ENCODE peak calls at places on chromosomes 4 and X, in ten cellular contexts. One of them, this sample, is unnamed.

GRCh38 chr4:27154706-27155105 is 294.1 kb downstream of the STIM2 start:
- DNase-seq in glutamatergic neuron: no peak
- DNase-seq in NCI-H460: no peak
- DNase-seq in HFFc6: peak
- DNase-seq in CD4-positive, alpha-beta T cell: no peak
- DNase-seq in D341Med: no peak
- DNase-seq in left ventricle myocardium inferior: no peak
- DNase-seq in A549: no peak
- DNase-seq in kidney tubule cell: peak
- DNase-seq in left cardiac atrium: no peak
- DNase-seq in this sample: peak

GRCh38 chrX:148380107-148380506 is 120.3 kb upstream of the AFF2 start:
- DNase-seq in left cardiac atrium: no peak
- DNase-seq in HFFc6: no peak
- DNase-seq in CD4-positive, alpha-beta T cell: no peak
- DNase-seq in left ventricle myocardium inferior: no peak
- DNase-seq in A549: no peak
- DNase-seq in D341Med: no peak
- DNase-seq in glutamatergic neuron: no peak
- DNase-seq in kidney tubule cell: no peak
- DNase-seq in NCI-H460: no peak
- DNase-seq in this sample: no peak

GRCh38 chr4:39037491-39037825 is 5.2 kb upstream of the TMEM156 start:
- DNase-seq in left cardiac atrium: no peak
- DNase-seq in left ventricle myocardium inferior: no peak
- DNase-seq in NCI-H460: no peak
- DNase-seq in A549: peak
- DNase-seq in D341Med: no peak
- DNase-seq in kidney tubule cell: peak
- DNase-seq in glutamatergic neuron: no peak
- DNase-seq in HFFc6: no peak
- DNase-seq in CD4-positive, alpha-beta T cell: no peak
- DNase-seq in this sample: peak

GRCh38 chr4:138275946-138276621 is 33.9 kb upstream of the SLC7A11 start:
- DNase-seq in A549: peak
- DNase-seq in CD4-positive, alpha-beta T cell: no peak
- DNase-seq in glutamatergic neuron: no peak
- DNase-seq in kidney tubule cell: peak
- DNase-seq in HFFc6: peak
- DNase-seq in left cardiac atrium: no peak
- DNase-seq in left ventricle myocardium inferior: no peak
- DNase-seq in NCI-H460: no peak
- DNase-seq in D341Med: no peak
- DNase-seq in this sample: peak

GRCh38 chr4:82891728-82892466 is 944 bp upstream of the SEC31A start:
- DNase-seq in D341Med: no peak
- DNase-seq in left ventricle myocardium inferior: no peak
- DNase-seq in left cardiac atrium: no peak
- DNase-seq in CD4-positive, alpha-beta T cell: no peak
- DNase-seq in kidney tubule cell: no peak
- DNase-seq in glutamatergic neuron: no peak
- DNase-seq in HFFc6: peak
- DNase-seq in A549: no peak
- DNase-seq in NCI-H460: no peak
- DNase-seq in this sample: no peak

GRCh38 chrX:139826065-139827044 is 106.5 kb downstream of the ATP11C start:
- DNase-seq in glutamatergic neuron: no peak
- DNase-seq in left ventricle myocardium inferior: no peak
- DNase-seq in CD4-positive, alpha-beta T cell: no peak
- DNase-seq in D341Med: no peak
- DNase-seq in left cardiac atrium: no peak
- DNase-seq in kidney tubule cell: peak
- DNase-seq in NCI-H460: peak
- DNase-seq in A549: no peak
- DNase-seq in HFFc6: peak
- DNase-seq in this sample: peak

GRCh38 chrX:84044051-84044450 is 143.9 kb downstream of the RPS6KA6 start:
- DNase-seq in left ventricle myocardium inferior: no peak
- DNase-seq in NCI-H460: no peak
- DNase-seq in CD4-positive, alpha-beta T cell: no peak
- DNase-seq in left cardiac atrium: no peak
- DNase-seq in kidney tubule cell: peak
- DNase-seq in D341Med: no peak
- DNase-seq in HFFc6: no peak
- DNase-seq in A549: peak
- DNase-seq in glutamatergic neuron: no peak
- DNase-seq in this sample: no peak

GRCh38 chr4:180028682-180029081 is 2214.5 kb upstream of the TENM3 start:
- DNase-seq in kidney tubule cell: peak
- DNase-seq in NCI-H460: peak
- DNase-seq in HFFc6: no peak
- DNase-seq in left ventricle myocardium inferior: peak
- DNase-seq in glutamatergic neuron: peak
- DNase-seq in D341Med: peak
- DNase-seq in left cardiac atrium: no peak
- DNase-seq in CD4-positive, alpha-beta T cell: no peak
- DNase-seq in A549: peak
- DNase-seq in this sample: peak

GRCh38 chr4:575281-576141 is 584 bp downstream of the TMEM271 start:
- DNase-seq in glutamatergic neuron: peak
- DNase-seq in D341Med: peak
- DNase-seq in CD4-positive, alpha-beta T cell: no peak
- DNase-seq in NCI-H460: no peak
- DNase-seq in A549: no peak
- DNase-seq in kidney tubule cell: peak
- DNase-seq in left ventricle myocardium inferior: no peak
- DNase-seq in left cardiac atrium: peak
- DNase-seq in HFFc6: no peak
- DNase-seq in this sample: peak

GRCh38 chr4:102578819-102579218 is 77.7 kb downstream of the NFKB1 start:
- DNase-seq in CD4-positive, alpha-beta T cell: no peak
- DNase-seq in kidney tubule cell: no peak
- DNase-seq in HFFc6: no peak
- DNase-seq in NCI-H460: no peak
- DNase-seq in left cardiac atrium: peak
- DNase-seq in glutamatergic neuron: peak
- DNase-seq in left ventricle myocardium inferior: no peak
- DNase-seq in D341Med: peak
- DNase-seq in A549: peak
- DNase-seq in this sample: no peak

GRCh38 chrX:136899206-136899605 is 18.7 kb upstream of the RBMX start:
- DNase-seq in glutamatergic neuron: no peak
- DNase-seq in NCI-H460: no peak
- DNase-seq in HFFc6: no peak
- DNase-seq in left ventricle myocardium inferior: no peak
- DNase-seq in left cardiac atrium: no peak
- DNase-seq in kidney tubule cell: no peak
- DNase-seq in A549: no peak
- DNase-seq in CD4-positive, alpha-beta T cell: no peak
- DNase-seq in D341Med: no peak
- DNase-seq in this sample: no peak

GRCh38 chr4:26022346-26022891 is 108.4 kb downstream of the SMIM20 start:
- DNase-seq in A549: peak
- DNase-seq in kidney tubule cell: peak
- DNase-seq in NCI-H460: peak
- DNase-seq in HFFc6: peak
- DNase-seq in CD4-positive, alpha-beta T cell: no peak
- DNase-seq in left ventricle myocardium inferior: no peak
- DNase-seq in glutamatergic neuron: no peak
- DNase-seq in D341Med: no peak
- DNase-seq in left cardiac atrium: no peak
- DNase-seq in this sample: peak

GRCh38 chr4:36676139-36677050 is 395.0 kb downstream of the DTHD1 start:
- DNase-seq in NCI-H460: no peak
- DNase-seq in glutamatergic neuron: no peak
- DNase-seq in HFFc6: no peak
- DNase-seq in kidney tubule cell: peak
- DNase-seq in left ventricle myocardium inferior: no peak
- DNase-seq in D341Med: no peak
- DNase-seq in CD4-positive, alpha-beta T cell: no peak
- DNase-seq in A549: no peak
- DNase-seq in left cardiac atrium: no peak
- DNase-seq in this sample: peak

GRCh38 chr4:183097251-183098079 is 1.6 kb upstream of the WWC2 start:
- DNase-seq in left ventricle myocardium inferior: peak
- DNase-seq in D341Med: no peak
- DNase-seq in NCI-H460: no peak
- DNase-seq in glutamatergic neuron: peak
- DNase-seq in HFFc6: no peak
- DNase-seq in kidney tubule cell: peak
- DNase-seq in A549: no peak
- DNase-seq in CD4-positive, alpha-beta T cell: no peak
- DNase-seq in left cardiac atrium: peak
- DNase-seq in this sample: no peak

GRCh38 chr4:150242820-150243458 is 164.7 kb downstream of the DCLK2 start:
- DNase-seq in CD4-positive, alpha-beta T cell: no peak
- DNase-seq in left ventricle myocardium inferior: no peak
- DNase-seq in kidney tubule cell: peak
- DNase-seq in D341Med: peak
- DNase-seq in HFFc6: peak
- DNase-seq in NCI-H460: no peak
- DNase-seq in A549: peak
- DNase-seq in glutamatergic neuron: peak
- DNase-seq in left cardiac atrium: no peak
- DNase-seq in this sample: peak

GRCh38 chrX:74438771-74439170 is 17.5 kb downstream of the SLC16A2 start:
- DNase-seq in HFFc6: no peak
- DNase-seq in A549: no peak
- DNase-seq in glutamatergic neuron: no peak
- DNase-seq in left ventricle myocardium inferior: no peak
- DNase-seq in left cardiac atrium: no peak
- DNase-seq in kidney tubule cell: no peak
- DNase-seq in CD4-positive, alpha-beta T cell: no peak
- DNase-seq in D341Med: no peak
- DNase-seq in NCI-H460: no peak
- DNase-seq in this sample: no peak

GRCh38 chr4:92847046-92847445 is 543.3 kb downstream of the GRID2 start:
- DNase-seq in NCI-H460: no peak
- DNase-seq in CD4-positive, alpha-beta T cell: no peak
- DNase-seq in left ventricle myocardium inferior: no peak
- DNase-seq in glutamatergic neuron: no peak
- DNase-seq in left cardiac atrium: no peak
- DNase-seq in A549: no peak
- DNase-seq in D341Med: no peak
- DNase-seq in kidney tubule cell: no peak
- DNase-seq in HFFc6: no peak
- DNase-seq in this sample: no peak

GRCh38 chr4:84481077-84481878 is 17.8 kb downstream of the NKX6-1 start:
- DNase-seq in left cardiac atrium: no peak
- DNase-seq in left ventricle myocardium inferior: no peak
- DNase-seq in NCI-H460: no peak
- DNase-seq in D341Med: no peak
- DNase-seq in CD4-positive, alpha-beta T cell: no peak
- DNase-seq in kidney tubule cell: no peak
- DNase-seq in HFFc6: no peak
- DNase-seq in glutamatergic neuron: peak
- DNase-seq in A549: no peak
- DNase-seq in this sample: no peak

GRCh38 chr4:107148922-107149321 is 112.8 kb upstream of the DKK2 start:
- DNase-seq in left cardiac atrium: no peak
- DNase-seq in D341Med: no peak
- DNase-seq in NCI-H460: no peak
- DNase-seq in HFFc6: no peak
- DNase-seq in glutamatergic neuron: no peak
- DNase-seq in kidney tubule cell: no peak
- DNase-seq in left ventricle myocardium inferior: no peak
- DNase-seq in A549: no peak
- DNase-seq in CD4-positive, alpha-beta T cell: no peak
- DNase-seq in this sample: no peak

GRCh38 chr4:54165438-54165837 is 63.7 kb upstream of the PDGFRA start:
- DNase-seq in glutamatergic neuron: no peak
- DNase-seq in D341Med: no peak
- DNase-seq in NCI-H460: no peak
- DNase-seq in HFFc6: peak
- DNase-seq in left cardiac atrium: no peak
- DNase-seq in left ventricle myocardium inferior: no peak
- DNase-seq in kidney tubule cell: peak
- DNase-seq in A549: no peak
- DNase-seq in CD4-positive, alpha-beta T cell: no peak
- DNase-seq in this sample: peak

GRCh38 chr4:148557793-148558192 is 115.6 kb upstream of the NR3C2 start:
- DNase-seq in glutamatergic neuron: no peak
- DNase-seq in CD4-positive, alpha-beta T cell: no peak
- DNase-seq in left cardiac atrium: no peak
- DNase-seq in kidney tubule cell: no peak
- DNase-seq in A549: no peak
- DNase-seq in D341Med: no peak
- DNase-seq in left ventricle myocardium inferior: no peak
- DNase-seq in NCI-H460: no peak
- DNase-seq in HFFc6: no peak
- DNase-seq in this sample: no peak